ENCODE peak calls at places on chromosomes 12 and 14, in nine cellular contexts. P, Z, T, S, Y, I, K, J and G are unnamed samples.

GRCh38 chr14:96263347-96264199 is 7.6 kb downstream of the BDKRB1 start:
- DNase-seq in J (no peak), K (no peak), S (no peak), I (no peak), Y (no peak), T (no peak), P (no peak), Z (no peak), G (no peak)

GRCh38 chr12:1830401-1830845 is 10.1 kb downstream of the LRTM2 start:
- DNase-seq in Z (no peak), K (no peak), P (no peak), T (no peak), Y (no peak), I (no peak), J (peak), S (no peak), G (no peak)

GRCh38 chr12:24820872-24821271 is 128.0 kb downstream of the BCAT1 start:
- DNase-seq in Z (no peak), S (no peak), Y (no peak), P (no peak), K (peak), J (no peak), I (peak), T (no peak), G (no peak)

GRCh38 chr14:100914597-100915021 is 11.1 kb upstream of the RTL1 start:
- DNase-seq in J (no peak), S (no peak), Z (no peak), I (peak), P (no peak), T (peak), K (peak), Y (no peak), G (no peak)

GRCh38 chr14:54086780-54087179 is 130.2 kb upstream of the BMP4 start:
- DNase-seq in P (no peak), S (no peak), Z (no peak), I (peak), K (no peak), J (no peak), Y (no peak), T (no peak), G (no peak)

GRCh38 chr14:50763386-50764007 is 67.5 kb downstream of the NIN start:
- DNase-seq in P (no peak), I (peak), T (no peak), Y (no peak), J (no peak), S (no peak), Z (no peak), K (peak), G (no peak)

GRCh38 chr12:71333418-71333817 is 106.2 kb upstream of the LGR5 start:
- DNase-seq in S (no peak), T (no peak), K (no peak), Z (no peak), J (no peak), Y (no peak), I (no peak), P (no peak), G (no peak)

GRCh38 chr12:114933428-114934160 is 249.6 kb upstream of the TBX3 start:
- DNase-seq in Y (peak), K (peak), I (peak), T (peak), J (no peak), P (no peak), Z (no peak), S (no peak), G (no peak)

GRCh38 chr12:50240792-50241114 is 42.6 kb downstream of the LIMA1 start:
- DNase-seq in P (no peak), T (no peak), J (no peak), Y (no peak), Z (no peak), K (peak), I (no peak), S (no peak), G (no peak)

GRCh38 chr14:61648377-61648776 is 46.9 kb upstream of the HIF1A start:
- DNase-seq in T (no peak), S (no peak), I (no peak), Y (no peak), P (no peak), K (no peak), J (no peak), Z (no peak), G (no peak)

GRCh38 chr14:61647704-61648103 is 47.6 kb upstream of the HIF1A start:
- DNase-seq in Z (no peak), Y (no peak), S (no peak), P (no peak), K (no peak), I (no peak), T (peak), J (no peak), G (no peak)

GRCh38 chr14:61646366-61647101 is 48.8 kb upstream of the HIF1A start:
- DNase-seq in Y (no peak), P (no peak), T (peak), K (peak), Z (no peak), S (no peak), J (no peak), I (no peak), G (no peak)

GRCh38 chr14:61651355-61651754 is 44.0 kb upstream of the HIF1A start:
- DNase-seq in J (no peak), Z (no peak), Y (no peak), S (no peak), I (no peak), K (no peak), P (no peak), T (no peak), G (no peak)

DNA sequence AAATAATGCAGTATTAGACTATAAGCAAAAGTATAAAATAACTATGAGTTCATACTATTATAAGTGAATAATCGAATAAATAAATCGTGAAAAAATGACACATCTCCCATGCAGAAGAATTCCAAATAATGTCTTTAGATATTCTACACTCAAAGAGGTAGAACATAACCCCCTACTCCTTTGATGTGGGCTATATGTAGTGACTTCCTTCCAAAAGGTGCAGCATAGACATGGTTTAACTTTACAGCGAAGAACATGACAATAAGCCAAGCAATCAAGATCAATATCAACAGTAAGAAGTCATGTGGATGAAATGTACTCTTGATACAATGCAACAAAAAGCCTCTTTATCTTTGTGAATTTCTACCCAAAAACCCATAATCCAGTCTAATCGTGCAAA is 46.0 kb upstream of the HIF1A start:
- DNase-seq in K (no peak), J (no peak), P (no peak), Y (no peak), T (no peak), I (no peak), S (no peak), Z (no peak), G (no peak)
- H3K4me3 ChIP-seq in K (no peak), J (no peak), P (no peak), Y (no peak), T (no peak), I (no peak), S (no peak), Z (no peak), G (no peak)

DNA sequence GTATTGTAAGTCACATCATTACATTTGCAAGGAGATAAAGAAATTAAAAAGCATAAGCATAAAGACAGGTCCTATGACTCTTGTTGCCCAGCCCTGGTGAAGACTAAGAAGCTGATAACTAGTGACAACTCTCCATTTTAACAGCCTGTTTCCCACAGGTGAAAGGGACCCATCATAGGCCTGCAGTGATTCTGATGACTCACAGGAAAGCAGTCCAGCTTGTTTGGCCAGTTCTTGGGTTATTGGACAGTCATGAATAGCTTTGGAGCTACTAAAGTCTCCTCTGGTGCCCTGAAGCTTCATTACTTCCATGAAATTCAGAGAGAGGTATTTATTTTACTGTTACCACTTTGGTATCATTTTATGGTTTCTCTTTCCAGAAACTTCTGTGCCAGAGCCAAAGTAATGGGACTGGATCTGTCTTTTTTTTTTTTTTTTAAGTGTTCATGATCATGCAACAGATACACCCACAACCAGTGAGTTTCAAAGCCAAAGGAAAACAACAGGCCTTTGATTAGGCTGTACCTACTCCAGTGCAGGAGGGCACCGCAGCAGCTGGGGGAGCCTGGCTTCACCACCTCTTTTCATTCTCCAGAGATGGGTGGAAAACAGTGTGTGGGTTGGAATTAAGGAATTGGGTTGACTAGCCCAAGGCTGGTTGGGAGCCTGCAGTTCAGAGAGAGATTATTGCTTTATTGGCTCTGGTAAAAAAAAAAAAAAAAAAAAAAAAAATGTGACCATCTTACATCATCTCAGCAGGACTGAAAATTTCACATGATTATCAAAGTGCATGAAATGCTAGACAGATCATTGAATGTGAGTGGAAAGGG is 55.3 kb upstream of the DYRK2 start:
- DNase-seq in I (peak), K (peak), J (no peak), P (no peak), Z (no peak), S (no peak), T (peak), Y (no peak), G (no peak)
- H3K27ac ChIP-seq in I (no peak), K (peak), J (peak), P (peak), Z (no peak), S (no peak), T (peak), Y (no peak), G (peak)

DNA sequence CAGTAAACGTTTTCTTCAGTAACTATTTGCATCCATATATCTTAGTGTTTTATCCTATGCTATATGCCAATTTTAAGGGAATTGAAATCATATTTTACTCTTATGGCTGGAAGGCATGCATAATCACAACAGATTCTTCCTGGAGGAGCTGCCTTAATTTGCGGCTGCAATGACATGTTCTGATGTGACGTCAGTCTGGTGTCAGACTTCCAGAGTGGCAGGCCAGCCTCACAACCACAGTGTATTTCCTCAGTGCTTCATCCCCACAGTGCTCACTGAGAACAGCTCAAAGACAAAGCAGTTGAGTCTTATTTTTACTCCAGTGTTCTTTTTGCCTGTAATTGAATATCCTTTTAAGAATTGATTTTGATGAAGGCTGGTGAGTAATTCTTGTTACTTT is 107.1 kb downstream of the PLEKHA5 start:
- DNase-seq in I (peak), Z (no peak), J (no peak), P (no peak), Y (no peak), K (peak), S (no peak), T (peak), G (no peak)
- H3K4me3 ChIP-seq in I (no peak), Z (no peak), J (no peak), P (no peak), Y (no peak), K (no peak), S (peak), T (no peak), G (peak)

GRCh38 chr14:25988536-25988935 is 609.3 kb downstream of the NOVA1 start:
- DNase-seq in P (no peak), Z (no peak), Y (no peak), J (no peak), S (no peak), I (no peak), T (no peak), K (no peak), G (no peak)
- H3K27ac ChIP-seq in P (no peak), Z (no peak), Y (no peak), J (no peak), S (no peak), I (no peak), T (no peak), K (no peak), G (no peak)

GRCh38 chr12:113069149-113069548 is 12.6 kb downstream of the DTX1 start:
- DNase-seq in S (no peak), Y (no peak), P (no peak), Z (no peak), K (no peak), I (no peak), T (no peak), J (no peak), G (no peak)

GRCh38 chr12:113071063-113071426 is 14.5 kb downstream of the DTX1 start:
- DNase-seq in Y (no peak), I (no peak), T (no peak), Z (no peak), J (no peak), P (no peak), S (no peak), K (no peak), G (peak)

GRCh38 chr12:113070117-113070906 is 13.8 kb downstream of the DTX1 start:
- DNase-seq in Y (no peak), S (no peak), Z (peak), T (no peak), I (no peak), P (peak), J (peak), K (no peak), G (peak)

GRCh38 chr12:113068312-113068935 is 11.9 kb downstream of the DTX1 start:
- DNase-seq in T (no peak), I (no peak), Y (no peak), Z (no peak), S (no peak), P (no peak), J (no peak), K (no peak), G (no peak)

GRCh38 chr12:113069751-113070116 is 13.2 kb downstream of the DTX1 start:
- DNase-seq in K (no peak), T (no peak), Z (no peak), S (no peak), I (no peak), J (no peak), P (no peak), Y (no peak), G (no peak)
- H3K4me3 ChIP-seq in K (no peak), T (no peak), Z (no peak), S (no peak), I (no peak), J (no peak), P (no peak), Y (no peak), G (no peak)

GRCh38 chr12:110254971-110255540 is 26.0 kb upstream of the ATP2A2 start:
- DNase-seq in K (no peak), T (no peak), S (no peak), Z (no peak), J (no peak), P (no peak), Y (no peak), I (no peak), G (no peak)
- H3K27ac ChIP-seq in K (no peak), T (no peak), S (no peak), Z (no peak), J (no peak), P (no peak), Y (no peak), I (no peak), G (peak)

DNA sequence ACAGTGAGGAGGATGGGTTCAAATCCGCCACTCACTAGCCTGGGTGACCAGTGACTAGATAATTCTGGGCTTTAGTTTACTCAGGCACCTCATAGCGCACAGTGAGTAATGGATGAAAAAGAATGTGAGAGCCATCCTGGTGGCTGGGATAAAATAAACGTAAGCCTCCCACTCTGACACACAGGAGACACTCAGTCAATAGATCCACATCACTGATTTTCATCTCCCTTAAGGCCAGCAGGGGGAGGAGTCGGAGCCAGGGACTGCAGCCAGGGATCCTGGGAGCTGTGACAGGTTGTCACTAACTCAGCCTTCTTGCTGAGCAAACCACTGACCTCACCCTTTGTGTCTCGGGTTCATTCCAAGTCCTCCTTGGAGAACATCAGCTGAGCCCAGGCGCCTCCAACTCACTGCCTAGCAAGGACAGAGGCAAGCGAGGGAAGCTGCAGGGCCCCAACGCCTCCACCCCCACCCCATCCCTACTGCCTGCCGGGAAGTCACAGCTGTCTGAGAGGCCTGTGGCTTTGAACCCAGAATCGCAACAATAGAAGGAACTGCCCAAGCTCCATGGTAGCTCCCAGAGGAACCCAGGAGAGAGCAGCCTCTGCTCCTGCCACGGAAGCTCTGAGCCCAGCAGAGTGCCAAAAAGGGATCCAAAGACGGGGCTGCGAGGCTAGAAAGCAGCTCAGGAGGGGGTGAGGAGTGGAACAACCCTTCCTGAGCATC is 30.7 kb downstream of the PXN start:
- DNase-seq in I (peak), S (peak), Z (no peak), P (peak), K (peak), Y (peak), T (peak), J (peak), G (peak)
- H3K4me3 ChIP-seq in I (no peak), S (peak), Z (no peak), P (no peak), K (peak), Y (no peak), T (no peak), J (no peak), G (peak)

DNA sequence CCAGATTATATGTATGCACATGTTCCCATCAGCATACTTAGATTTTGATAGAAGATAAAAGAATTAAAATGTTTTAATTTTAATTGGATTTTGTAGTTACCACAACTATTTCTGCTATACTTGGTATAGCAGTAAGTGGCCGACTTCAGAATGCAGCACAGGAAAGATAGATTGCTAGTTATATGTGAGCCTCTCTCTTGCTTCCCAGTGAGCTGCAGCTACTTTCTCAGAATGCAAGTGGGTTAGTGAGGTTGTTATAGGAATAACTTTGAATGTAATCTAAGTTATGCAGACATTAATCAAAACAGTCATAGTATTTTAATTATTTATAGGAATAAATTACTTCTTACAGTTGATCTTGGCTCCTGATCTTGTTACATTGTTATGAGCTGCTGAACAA is 240.6 kb downstream of the RAD51B start:
- DNase-seq in Z (no peak), K (no peak), T (no peak), P (no peak), I (peak), Y (no peak), J (no peak), S (no peak), G (no peak)
- H3K27ac ChIP-seq in Z (no peak), K (no peak), T (no peak), P (no peak), I (no peak), Y (no peak), J (no peak), S (no peak), G (no peak)

DNA sequence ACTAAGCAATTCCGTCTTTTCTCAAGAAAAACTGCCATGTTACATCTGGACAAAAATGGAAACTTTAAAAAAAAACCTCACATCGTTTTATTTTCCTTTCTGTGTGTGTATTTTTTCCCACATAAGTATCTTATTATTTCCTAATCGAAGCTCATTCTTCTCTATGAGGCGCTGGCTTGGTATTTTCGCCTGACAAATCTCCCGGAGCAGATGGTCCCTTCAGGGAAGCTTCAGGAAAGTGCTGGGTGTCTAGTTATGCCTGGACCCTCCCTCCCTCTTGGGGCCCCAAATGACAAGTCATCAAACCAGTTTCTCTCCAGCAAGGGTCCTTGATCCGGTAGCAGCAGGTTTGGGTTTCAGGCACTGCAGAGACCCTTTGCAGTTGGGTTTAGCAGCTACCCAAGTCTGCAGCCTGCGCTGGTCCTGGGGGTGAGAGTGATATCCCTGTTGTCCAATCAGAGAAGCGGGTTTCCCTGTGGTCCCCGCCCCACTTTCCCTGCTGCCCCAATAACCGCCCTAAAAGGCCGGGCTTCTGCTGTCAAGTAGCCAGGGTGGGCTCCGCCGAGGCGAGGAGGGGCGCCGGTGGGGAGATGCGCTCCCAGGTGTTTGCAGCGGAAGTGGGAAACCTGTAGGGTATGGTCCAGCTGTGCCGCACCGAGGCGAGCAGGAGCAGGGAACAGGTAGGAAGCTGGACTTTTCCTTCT is at the start of gene CNTN1:
- DNase-seq in T (peak), K (peak), S (peak), J (peak), P (no peak), I (peak), Z (no peak), Y (peak), G (peak)
- H3K4me3 ChIP-seq in T (peak), K (peak), S (peak), J (peak), P (peak), I (no peak), Z (no peak), Y (no peak), G (peak)